ENCODE peak calls at places on chromosomes 6 and 20, in nine cellular contexts. K is activated CD4-positive, alpha-beta memory T cell treated with anti-CD3 and anti-CD28 coated beads, Interleukin-2, amount 10 ng/mL, durations not matched to agents 7 days and 5 days; B is NCI-H1048; H is C1 segment of cervical spinal cord; R is GM06990; T is T-cell; G is AG10803; O is substantia nigra; Q is progenitor cell of endocrine pancreas. L is an unnamed sample.

GRCh38 chr6:158002951-158003853 is 21.5 kb downstream of the SYNJ2 start:
- DNase-seq in B (no peak), H (peak), O (no peak), G (peak), R (no peak), T (no peak), K (no peak), Q (no peak), L (no peak)

GRCh38 chr6:75882734-75883133 is 133.7 kb downstream of the MYO6 start:
- DNase-seq in H (no peak), K (no peak), O (no peak), T (no peak), R (no peak), G (peak), B (no peak), Q (no peak), L (no peak)

GRCh38 chr6:151609146-151609962 is 115.5 kb downstream of the CCDC170 start:
- DNase-seq in R (no peak), T (no peak), H (no peak), B (no peak), G (no peak), Q (no peak), K (no peak), O (no peak), L (no peak)

GRCh38 chr6:168373389-168373788 is 53.8 kb upstream of the DACT2 start:
- DNase-seq in Q (no peak), R (no peak), H (no peak), T (no peak), O (no peak), B (no peak), G (no peak), K (no peak), L (peak)

GRCh38 chr6:20688710-20689500 is 154.6 kb downstream of the CDKAL1 start:
- DNase-seq in B (no peak), Q (no peak), T (no peak), O (no peak), K (no peak), R (no peak), H (no peak), G (no peak), L (no peak)

GRCh38 chr20:10469599-10469998 is 34.5 kb downstream of the SLX4IP start:
- DNase-seq in O (peak), R (no peak), K (peak), Q (no peak), H (no peak), B (peak), T (no peak), G (peak), L (peak)

GRCh38 chr6:11865926-11866325 is 87.3 kb upstream of the ADTRP start:
- DNase-seq in G (no peak), T (no peak), O (no peak), Q (no peak), B (no peak), H (no peak), K (no peak), R (no peak), L (no peak)

GRCh38 chr6:119308994-119309657 is 40.4 kb downstream of the MAN1A1 start:
- DNase-seq in B (no peak), R (no peak), K (no peak), T (no peak), H (no peak), Q (no peak), O (no peak), G (peak), L (no peak)

GRCh38 chr20:44166008-44166407 is 21.0 kb downstream of the JPH2 start:
- DNase-seq in G (peak), K (no peak), Q (no peak), H (no peak), R (no peak), T (no peak), B (no peak), O (no peak), L (no peak)

GRCh38 chr6:39009476-39009875 is 39.1 kb upstream of the GLP1R start:
- DNase-seq in H (no peak), G (no peak), T (no peak), K (no peak), B (no peak), R (no peak), O (no peak), Q (no peak), L (no peak)

GRCh38 chr6:135722679-135723078 is 128.8 kb upstream of the PDE7B start:
- DNase-seq in O (no peak), R (no peak), T (no peak), G (peak), Q (no peak), K (no peak), H (no peak), B (no peak), L (no peak)

GRCh38 chr6:117265425-117266266 is at the start of gene VGLL2:
- DNase-seq in H (peak), G (peak), K (no peak), O (peak), Q (peak), R (peak), T (no peak), B (peak), L (peak)

GRCh38 chr6:35808688-35809087 is 3.5 kb downstream of the LHFPL5 start:
- DNase-seq in Q (no peak), B (no peak), R (no peak), G (no peak), O (no peak), T (no peak), H (no peak), K (no peak), L (no peak)

GRCh38 chr20:53956013-53956715 is 114.2 kb downstream of the BCAS1 start:
- DNase-seq in G (no peak), O (no peak), R (no peak), B (no peak), K (no peak), H (no peak), Q (no peak), T (no peak), L (no peak)

GRCh38 chr20:4521170-4521968 is 200.3 kb upstream of the PRND start:
- DNase-seq in O (no peak), K (no peak), T (no peak), B (no peak), Q (no peak), R (no peak), H (no peak), G (no peak), L (no peak)

GRCh38 chr20:11544029-11544678 is 373.5 kb upstream of the BTBD3 start:
- DNase-seq in T (no peak), H (no peak), R (no peak), O (peak), B (peak), Q (peak), G (peak), K (no peak), L (peak)

GRCh38 chr6:84243240-84243639 is 15.8 kb upstream of the CEP162 start:
- DNase-seq in O (no peak), R (no peak), Q (no peak), G (peak), H (no peak), B (no peak), K (no peak), T (no peak), L (no peak)

GRCh38 chr6:105345506-105345905 is 57.4 kb downstream of the PREP start:
- DNase-seq in B (no peak), G (no peak), R (no peak), H (peak), T (no peak), K (no peak), O (peak), Q (no peak), L (no peak)

GRCh38 chr6:66179363-66179762 is 472.3 kb upstream of the EYS start:
- DNase-seq in Q (no peak), R (no peak), O (no peak), H (no peak), B (no peak), T (no peak), K (no peak), G (peak), L (no peak)

GRCh38 chr6:55277628-55278003 is 49.7 kb upstream of the GFRAL start:
- DNase-seq in G (no peak), R (no peak), H (no peak), K (no peak), Q (no peak), O (no peak), T (no peak), B (no peak), L (no peak)

GRCh38 chr6:15524736-15525401 is 138.0 kb downstream of the DTNBP1 start:
- DNase-seq in Q (no peak), K (no peak), B (no peak), G (no peak), O (no peak), H (no peak), T (no peak), R (no peak), L (no peak)

GRCh38 chr6:31578461-31579118 is 3.2 kb downstream of the TNF start:
- DNase-seq in B (no peak), Q (no peak), T (no peak), K (peak), O (no peak), R (no peak), G (no peak), H (no peak), L (peak)

GRCh38 chr6:135568366-135568765 is 70.8 kb upstream of the AHI1 start:
- DNase-seq in R (peak), G (peak), O (no peak), Q (no peak), H (no peak), B (no peak), T (peak), K (peak), L (peak)

GRCh38 chr20:39103305-39103704 is 141.2 kb downstream of the DHX35 start:
- DNase-seq in O (no peak), T (no peak), Q (no peak), K (no peak), B (no peak), G (no peak), R (no peak), H (no peak), L (no peak)

GRCh38 chr20:47196091-47197081 is 160.1 kb downstream of the ZMYND8 start:
- DNase-seq in H (peak), G (peak), R (peak), K (peak), Q (peak), B (peak), O (peak), T (peak), L (peak)

GRCh38 chr20:62206388-62206775 is 13.7 kb downstream of the HRH3 start:
- DNase-seq in K (no peak), Q (no peak), G (no peak), O (no peak), R (no peak), T (no peak), H (no peak), B (no peak), L (no peak)

GRCh38 chr6:47633141-47633540 is 65.2 kb upstream of the ADGRF4 start:
- DNase-seq in K (no peak), R (no peak), G (peak), O (no peak), T (no peak), B (no peak), Q (no peak), H (no peak), L (no peak)

GRCh38 chr6:31769684-31770371 is 7.3 kb downstream of the VWA7 start:
- DNase-seq in B (peak), R (peak), G (peak), H (no peak), O (peak), T (peak), K (peak), Q (no peak), L (peak)

GRCh38 chr6:88376759-88377387 is 210.7 kb upstream of the CNR1 start:
- DNase-seq in H (no peak), B (no peak), G (peak), O (no peak), Q (no peak), K (no peak), R (no peak), T (no peak), L (no peak)

GRCh38 chr6:15663057-15663638 is 320 bp upstream of the DTNBP1 start:
- DNase-seq in O (no peak), Q (no peak), R (no peak), T (no peak), B (peak), H (no peak), G (peak), K (no peak), L (no peak)

GRCh38 chr6:5672581-5673011 is 334.1 kb downstream of the NRN1 start:
- DNase-seq in Q (no peak), T (no peak), B (no peak), O (no peak), R (no peak), K (no peak), H (no peak), G (peak), L (no peak)

GRCh38 chr6:4577406-4577805 is 198.8 kb upstream of the CDYL start:
- DNase-seq in H (no peak), O (peak), B (no peak), G (peak), T (no peak), R (no peak), Q (no peak), K (no peak), L (peak)